ENCODE peak calls at places on chromosome 16, in four cellular contexts. C, Q, I and P are unnamed samples.

GRCh38 chr16:10584956-10585561 is 4.7 kb upstream of the EMP2 start:
- DNase-seq in C (peak), Q (no peak), I (no peak), P (no peak)

GRCh38 chr16:51150894-51151320 is at the start of gene SALL1:
- DNase-seq in I (no peak), C (no peak), Q (no peak), P (peak)

GRCh38 chr16:21097151-21097550 is 53.5 kb downstream of the DNAH3 start:
- DNase-seq in I (no peak), Q (no peak), C (peak), P (no peak)

GRCh38 chr16:49455991-49456745 is 82.6 kb downstream of the C16orf78 start:
- DNase-seq in I (no peak), Q (no peak), C (no peak), P (peak)

GRCh38 chr16:67665598-67665997 is 952 bp downstream of the ENKD1 start:
- DNase-seq in C (no peak), I (no peak), Q (no peak), P (no peak)

GRCh38 chr16:60204221-60204620 is 1470.1 kb upstream of the GOT2 start:
- DNase-seq in Q (no peak), C (no peak), I (no peak), P (no peak)

GRCh38 chr16:2458887-2459646 is 842 bp upstream of the TEDC2 start:
- DNase-seq in Q (peak), I (no peak), C (no peak), P (no peak)

GRCh38 chr16:11155284-11155806 is 100.7 kb downstream of the SOCS1 start:
- DNase-seq in C (peak), Q (no peak), I (no peak), P (no peak)

GRCh38 chr16:23334421-23334853 is 32.3 kb downstream of the SCNN1B start:
- DNase-seq in I (no peak), Q (no peak), C (no peak), P (no peak)

GRCh38 chr16:58661199-58661830 is 23.3 kb downstream of the SLC38A7 start:
- DNase-seq in Q (no peak), C (peak), I (peak), P (peak)

GRCh38 chr16:77143364-77143763 is 47.6 kb upstream of the MON1B start:
- DNase-seq in C (no peak), I (no peak), Q (no peak), P (no peak)

GRCh38 chr16:59236804-59237463 is 502.8 kb upstream of the GOT2 start:
- DNase-seq in Q (no peak), C (no peak), I (no peak), P (no peak)

GRCh38 chr16:50313596-50314483 is 47.5 kb downstream of the ADCY7 start:
- DNase-seq in I (no peak), C (peak), Q (peak), P (peak)

GRCh38 chr16:27600386-27600785 is 50.4 kb downstream of the KATNIP start:
- DNase-seq in C (no peak), Q (no peak), I (no peak), P (no peak)

GRCh38 chr16:21167360-21167759 is 8.9 kb downstream of the LDAF1 start:
- DNase-seq in C (peak), Q (no peak), I (no peak), P (peak)

GRCh38 chr16:12901597-12902436 is at the start of gene SHISA9:
- DNase-seq in C (no peak), Q (no peak), I (no peak), P (no peak)

GRCh38 chr16:20410153-20410723 is 904 bp downstream of the ACSM5 start:
- DNase-seq in Q (no peak), I (no peak), C (peak), P (no peak)

GRCh38 chr16:78227855-78228254 is 128.4 kb downstream of the WWOX start:
- DNase-seq in Q (no peak), I (no peak), C (no peak), P (no peak)

GRCh38 chr16:78444-79145 is 570 bp downstream of the MPG start:
- DNase-seq in C (no peak), I (no peak), Q (no peak), P (no peak)

GRCh38 chr16:79651363-79651762 is 50.8 kb upstream of the MAF start:
- DNase-seq in C (peak), Q (no peak), I (peak), P (peak)

GRCh38 chr16:17801024-17801423 is 330.3 kb upstream of the XYLT1 start:
- DNase-seq in Q (no peak), C (no peak), I (no peak), P (no peak)

GRCh38 chr16:50121278-50121677 is 31.8 kb upstream of the TENT4B start:
- DNase-seq in I (no peak), Q (no peak), C (no peak), P (no peak)

GRCh38 chr16:3776316-3776715 is 59.0 kb upstream of the TRAP1 start:
- DNase-seq in C (no peak), I (no peak), Q (no peak), P (no peak)

GRCh38 chr16:9406039-9406438 is 314.6 kb downstream of the HAPSTR1 start:
- DNase-seq in I (no peak), Q (no peak), C (no peak), P (no peak)

GRCh38 chr16:78256686-78257375 is 157.4 kb downstream of the WWOX start:
- DNase-seq in C (no peak), I (no peak), Q (no peak), P (peak)

GRCh38 chr16:85148959-85149358 is 36.7 kb upstream of the CIBAR2 start:
- DNase-seq in I (no peak), Q (peak), C (no peak), P (no peak)

GRCh38 chr16:56632160-56632847 is at the start of gene MT1M:
- DNase-seq in C (no peak), I (no peak), Q (no peak), P (no peak)
- H3K4me3 ChIP-seq in C (peak), I (peak), Q (peak), P (peak)

GRCh38 chr16:66623755-66624154 is 19.3 kb downstream of the CMTM3 start:
- DNase-seq in I (no peak), C (no peak), Q (no peak), P (no peak)
- H3K4me3 ChIP-seq in I (no peak), C (no peak), Q (no peak), P (no peak)

DNA sequence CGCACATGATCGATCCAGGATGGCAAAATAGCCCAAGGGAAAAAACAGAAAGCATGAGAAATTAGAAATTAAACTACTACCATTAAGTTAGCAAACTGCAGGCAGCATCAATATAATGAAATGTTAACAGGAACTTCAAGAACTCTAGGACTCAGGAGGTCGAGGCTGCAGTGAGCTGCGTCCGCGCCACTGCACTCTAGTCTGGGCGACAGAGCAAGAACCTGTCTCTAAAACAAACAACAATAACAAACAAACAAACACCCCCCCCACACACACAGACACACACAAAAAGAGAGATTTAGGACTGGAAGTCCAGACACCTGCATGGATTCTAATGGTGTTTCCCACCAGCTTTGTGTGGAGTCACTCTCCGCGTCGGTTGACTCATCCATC is 525 bp upstream of the SEPHS2 start:
- DNase-seq in C (no peak), I (no peak), Q (no peak), P (no peak)
- H3K4me3 ChIP-seq in C (peak), I (peak), Q (peak), P (peak)

DNA sequence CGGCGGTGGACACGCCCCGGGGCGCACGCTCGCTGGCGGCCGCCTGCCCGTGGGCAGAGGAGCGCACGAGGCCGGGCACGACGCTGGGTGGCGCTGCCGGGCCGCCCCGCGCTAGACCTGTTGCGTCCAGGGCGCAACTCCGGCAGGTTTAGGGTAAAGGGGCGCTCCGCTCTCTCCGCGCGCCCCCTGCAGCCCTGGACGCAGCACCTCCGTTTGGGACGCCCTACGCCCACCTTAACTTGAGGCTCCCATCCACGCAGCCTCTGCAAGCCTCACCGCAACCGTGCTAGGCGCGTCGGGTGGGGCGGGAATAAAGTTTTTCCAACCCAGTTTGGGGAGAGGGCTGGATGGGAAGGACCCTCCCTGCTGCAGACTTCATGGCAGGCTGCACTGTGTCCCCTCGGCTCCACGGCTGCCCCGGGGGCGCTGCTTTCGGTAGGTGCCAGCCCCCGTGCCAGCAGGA is 299 bp upstream of the SYT17 start:
- DNase-seq in I (no peak), C (peak), Q (no peak), P (peak)
- H3K4me3 ChIP-seq in I (peak), C (peak), Q (no peak), P (peak)